ENCODE peak calls at places on chromosomes 4 and X, in four cellular contexts. One of them, this sample, is unnamed.

GRCh38 chrX:41033299-41033698 is 51.9 kb upstream of the USP9X start:
- DNase-seq in glutamatergic neuron: no peak
- DNase-seq in BJ: no peak
- DNase-seq in OCI-LY7: no peak
- DNase-seq in this sample: no peak

GRCh38 chr4:132101526-132101925 is 1047.6 kb upstream of the PCDH10 start:
- DNase-seq in BJ: no peak
- DNase-seq in glutamatergic neuron: no peak
- DNase-seq in OCI-LY7: no peak
- DNase-seq in this sample: no peak

GRCh38 chrX:45847966-45848365 is 647.3 kb upstream of the DIPK2B start:
- DNase-seq in glutamatergic neuron: no peak
- DNase-seq in BJ: no peak
- DNase-seq in OCI-LY7: no peak
- DNase-seq in this sample: no peak

GRCh38 chrX:25519258-25519657 is 503.5 kb upstream of the ARX start:
- DNase-seq in BJ: no peak
- DNase-seq in glutamatergic neuron: no peak
- DNase-seq in OCI-LY7: no peak
- DNase-seq in this sample: no peak

GRCh38 chr4:140052050-140052449 is 101.9 kb downstream of the MAML3 start:
- DNase-seq in BJ: no peak
- DNase-seq in glutamatergic neuron: peak
- DNase-seq in OCI-LY7: peak
- DNase-seq in this sample: no peak

GRCh38 chr4:132642196-132642817 is 506.8 kb upstream of the PCDH10 start:
- DNase-seq in BJ: no peak
- DNase-seq in glutamatergic neuron: peak
- DNase-seq in OCI-LY7: peak
- DNase-seq in this sample: peak

GRCh38 chrX:123860983-123861382 is 1.1 kb downstream of the XIAP start:
- DNase-seq in BJ: no peak
- DNase-seq in OCI-LY7: peak
- DNase-seq in glutamatergic neuron: no peak
- DNase-seq in this sample: no peak

GRCh38 chr4:56908206-56909082 is 744 bp downstream of the REST start:
- DNase-seq in glutamatergic neuron: peak
- DNase-seq in OCI-LY7: peak
- DNase-seq in BJ: no peak
- DNase-seq in this sample: peak

GRCh38 chrX:40628506-40628905 is 5.3 kb downstream of the MPC1L start:
- DNase-seq in OCI-LY7: no peak
- DNase-seq in glutamatergic neuron: no peak
- DNase-seq in BJ: no peak
- DNase-seq in this sample: no peak

GRCh38 chrX:57821703-57822375 is 88.4 kb downstream of the ZXDA start:
- DNase-seq in BJ: no peak
- DNase-seq in glutamatergic neuron: no peak
- DNase-seq in OCI-LY7: peak
- DNase-seq in this sample: no peak

GRCh38 chrX:79153348-79153747 is 8.9 kb downstream of the GPR174 start:
- DNase-seq in glutamatergic neuron: no peak
- DNase-seq in OCI-LY7: no peak
- DNase-seq in BJ: no peak
- DNase-seq in this sample: no peak

GRCh38 chr4:73742776-73743175 is 2.4 kb downstream of the CXCL8 start:
- DNase-seq in BJ: no peak
- DNase-seq in glutamatergic neuron: no peak
- DNase-seq in OCI-LY7: no peak
- DNase-seq in this sample: no peak

GRCh38 chrX:132452911-132453550 is 35.8 kb downstream of the MBNL3 start:
- DNase-seq in BJ: no peak
- DNase-seq in OCI-LY7: no peak
- DNase-seq in glutamatergic neuron: no peak
- DNase-seq in this sample: no peak

GRCh38 chr4:182730791-182731190 is 186.4 kb downstream of the DCTD start:
- DNase-seq in OCI-LY7: no peak
- DNase-seq in glutamatergic neuron: no peak
- DNase-seq in BJ: no peak
- DNase-seq in this sample: no peak
- TF ChIP-seq CTCF in OCI-LY7: no peak
- TF ChIP-seq CTCF in glutamatergic neuron: no peak
- TF ChIP-seq CTCF in BJ: no peak
- TF ChIP-seq CTCF in this sample: no peak

DNA sequence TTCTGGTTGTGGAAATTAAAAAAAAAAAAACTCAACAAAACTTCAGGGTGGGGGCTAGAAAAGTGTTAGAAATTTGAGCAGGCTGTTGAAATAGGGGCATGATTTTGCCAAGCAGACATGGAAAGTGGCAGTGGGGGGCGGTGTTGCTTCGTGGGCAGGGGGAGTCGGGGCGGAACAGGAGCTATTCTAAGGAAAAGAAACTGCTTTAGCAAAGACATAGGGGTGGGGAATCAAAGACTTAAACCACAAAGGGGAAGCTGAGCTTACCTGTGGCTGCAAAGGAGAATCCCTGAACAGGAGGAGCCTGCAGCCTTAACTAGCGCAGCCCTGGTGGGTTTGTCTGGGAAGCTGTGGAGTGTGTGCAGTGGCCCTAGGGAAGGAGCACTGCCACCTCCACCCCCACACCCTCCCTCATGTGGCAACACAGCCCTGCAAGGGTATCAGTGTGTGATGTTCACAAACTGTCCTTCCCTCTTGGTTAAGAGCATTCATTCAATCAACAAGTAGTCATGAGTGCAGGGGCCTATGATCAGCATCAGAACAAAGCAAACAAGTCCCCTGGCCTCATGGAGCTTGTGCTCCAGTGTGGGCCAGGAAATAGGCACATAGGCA is 20.5 kb downstream of the SEL1L3 start:
- DNase-seq in glutamatergic neuron: no peak
- DNase-seq in BJ: no peak
- DNase-seq in OCI-LY7: peak
- DNase-seq in this sample: no peak
- TF ChIP-seq CTCF in glutamatergic neuron: no peak
- TF ChIP-seq CTCF in BJ: no peak
- TF ChIP-seq CTCF in OCI-LY7: peak
- TF ChIP-seq CTCF in this sample: no peak

DNA sequence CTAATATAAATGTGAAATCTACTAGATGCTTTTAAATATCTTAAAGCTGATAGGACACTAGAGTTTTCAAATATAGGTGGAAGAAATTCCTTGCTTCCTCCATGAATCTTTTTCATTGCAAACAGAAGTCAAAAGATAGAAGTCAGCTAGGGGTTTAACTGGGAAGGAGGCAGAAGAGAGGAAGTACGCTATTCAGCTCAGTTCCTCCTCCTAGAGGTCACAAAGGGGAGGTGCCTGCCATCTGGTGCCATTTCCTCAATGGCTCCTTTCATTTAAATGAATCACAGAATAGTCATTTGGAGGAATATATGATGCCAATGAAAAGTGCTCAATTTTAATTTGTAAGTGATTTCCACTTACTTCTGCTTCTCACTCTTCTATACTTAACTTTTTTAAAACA is 8.5 kb downstream of the COL25A1 start:
- DNase-seq in OCI-LY7: peak
- DNase-seq in BJ: no peak
- DNase-seq in glutamatergic neuron: peak
- DNase-seq in this sample: peak
- TF ChIP-seq CTCF in OCI-LY7: peak
- TF ChIP-seq CTCF in BJ: no peak
- TF ChIP-seq CTCF in glutamatergic neuron: peak
- TF ChIP-seq CTCF in this sample: peak

DNA sequence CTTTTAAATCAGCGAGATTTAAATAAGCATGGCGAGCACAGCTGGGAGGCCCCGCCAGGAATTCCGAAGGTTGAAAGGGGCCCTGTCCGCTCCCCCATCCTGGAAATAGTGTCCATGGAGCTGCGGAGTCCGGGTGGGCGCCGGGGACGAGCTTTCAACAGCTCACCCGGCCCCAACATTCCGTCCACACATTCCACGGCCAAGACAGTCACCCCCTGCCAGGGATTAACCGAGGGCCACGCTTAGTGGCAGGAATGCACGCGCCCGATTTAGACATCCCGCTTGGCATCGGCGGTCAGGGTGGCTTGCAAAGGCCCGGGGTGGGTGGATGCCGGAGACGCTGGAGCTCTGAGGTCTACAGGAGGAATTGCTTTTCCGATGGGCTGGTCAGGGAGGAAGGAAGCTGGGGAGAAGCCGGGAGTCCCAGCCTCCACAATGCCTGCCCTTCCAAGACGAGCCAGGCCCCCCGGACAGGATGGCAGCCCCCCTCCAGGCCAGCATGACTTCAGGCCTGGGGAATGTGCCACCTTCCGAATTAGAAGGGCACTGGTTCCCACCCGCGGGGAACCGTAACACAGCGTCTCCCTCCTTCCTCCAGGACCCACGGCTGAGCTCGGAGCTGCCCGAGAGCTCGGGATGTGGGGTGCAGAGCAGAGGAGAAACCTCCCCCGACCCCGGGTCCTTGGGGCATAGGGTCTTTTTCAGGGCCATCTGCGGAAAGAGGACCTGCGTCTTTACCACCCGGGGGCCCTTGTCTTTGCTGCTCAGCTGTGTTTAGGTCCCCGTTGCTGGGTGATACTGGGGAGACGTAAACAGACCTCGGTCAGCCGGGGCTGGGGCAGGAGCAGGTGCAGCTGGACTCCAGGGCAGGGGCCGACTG is 26.9 kb upstream of the PPP2R3B start:
- DNase-seq in glutamatergic neuron: no peak
- DNase-seq in BJ: no peak
- DNase-seq in OCI-LY7: no peak
- DNase-seq in this sample: peak
- TF ChIP-seq CTCF in glutamatergic neuron: no peak
- TF ChIP-seq CTCF in BJ: peak
- TF ChIP-seq CTCF in OCI-LY7: no peak
- TF ChIP-seq CTCF in this sample: no peak

GRCh38 chr4:77579406-77580076 is 26.1 kb upstream of the CXCL13 start:
- DNase-seq in glutamatergic neuron: no peak
- DNase-seq in OCI-LY7: no peak
- DNase-seq in BJ: peak
- DNase-seq in this sample: no peak

GRCh38 chr4:77582151-77582550 is 23.5 kb upstream of the CXCL13 start:
- DNase-seq in glutamatergic neuron: no peak
- DNase-seq in OCI-LY7: no peak
- DNase-seq in BJ: no peak
- DNase-seq in this sample: no peak

GRCh38 chr4:77581724-77582123 is 23.9 kb upstream of the CXCL13 start:
- DNase-seq in BJ: no peak
- DNase-seq in glutamatergic neuron: no peak
- DNase-seq in OCI-LY7: no peak
- DNase-seq in this sample: no peak

GRCh38 chr4:77576351-77576750 is 29.3 kb upstream of the CXCL13 start:
- DNase-seq in glutamatergic neuron: no peak
- DNase-seq in OCI-LY7: no peak
- DNase-seq in BJ: no peak
- DNase-seq in this sample: no peak

DNA sequence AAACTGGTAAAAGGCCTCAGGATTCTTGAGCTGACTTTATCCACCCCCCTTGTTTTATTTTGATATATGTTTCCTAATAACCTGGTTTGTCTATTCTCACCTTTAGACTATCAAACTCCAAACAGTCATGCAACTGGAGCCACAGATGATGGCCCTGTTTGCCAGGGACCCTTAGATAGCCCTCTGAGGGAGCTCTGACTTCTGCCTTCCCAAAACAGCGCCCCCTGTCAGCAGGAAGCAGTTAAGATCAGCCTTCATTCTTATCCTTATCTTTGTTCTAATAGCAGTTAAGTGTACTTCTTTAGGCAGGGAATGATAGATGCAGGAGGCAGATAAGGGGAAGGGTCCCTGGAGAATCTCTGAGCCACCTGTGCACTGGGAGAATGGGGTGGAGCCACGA is 27.5 kb upstream of the CXCL13 start:
- DNase-seq in BJ: no peak
- DNase-seq in glutamatergic neuron: no peak
- DNase-seq in OCI-LY7: no peak
- DNase-seq in this sample: no peak
- TF ChIP-seq CTCF in BJ: peak
- TF ChIP-seq CTCF in glutamatergic neuron: peak
- TF ChIP-seq CTCF in OCI-LY7: peak
- TF ChIP-seq CTCF in this sample: no peak

GRCh38 chr4:41203169-41203568 is 11.2 kb downstream of the APBB2 start:
- DNase-seq in OCI-LY7: no peak
- DNase-seq in glutamatergic neuron: no peak
- DNase-seq in BJ: no peak
- DNase-seq in this sample: no peak
- TF ChIP-seq CTCF in OCI-LY7: no peak
- TF ChIP-seq CTCF in glutamatergic neuron: no peak
- TF ChIP-seq CTCF in BJ: no peak
- TF ChIP-seq CTCF in this sample: no peak

GRCh38 chrX:145394344-145394743 is 147.0 kb downstream of the SPANXN1 start:
- DNase-seq in OCI-LY7: no peak
- DNase-seq in glutamatergic neuron: no peak
- DNase-seq in BJ: no peak
- DNase-seq in this sample: no peak

GRCh38 chrX:145396612-145397011 is 149.3 kb downstream of the SPANXN1 start:
- DNase-seq in glutamatergic neuron: no peak
- DNase-seq in BJ: no peak
- DNase-seq in OCI-LY7: no peak
- DNase-seq in this sample: no peak

GRCh38 chrX:145393702-145394235 is 146.5 kb downstream of the SPANXN1 start:
- DNase-seq in glutamatergic neuron: no peak
- DNase-seq in BJ: no peak
- DNase-seq in OCI-LY7: peak
- DNase-seq in this sample: no peak
- TF ChIP-seq CTCF in glutamatergic neuron: no peak
- TF ChIP-seq CTCF in BJ: no peak
- TF ChIP-seq CTCF in OCI-LY7: peak
- TF ChIP-seq CTCF in this sample: peak

This sample was measured in nephron progenitor cell.